ENCODE peak calls at places on chromosomes 1 and 21, in four cellular contexts. X, J, Y and C are unnamed samples. For H3K4me1, the result is how much of the 10 kb centered on the place peaks cover.

GRCh38 chr21:41562101-41563000 is 54.4 kb upstream of the TMPRSS2 start:
- DNase-seq in X (no peak), Y (no peak), J (no peak), C (peak)

GRCh38 chr1:67544921-67545320 is 114.7 kb upstream of the SERBP1 start:
- DNase-seq in Y (no peak), J (no peak), X (no peak), C (no peak)

GRCh38 chr1:34918609-34919561 is 10.6 kb downstream of the DLGAP3 start:
- DNase-seq in Y (no peak), J (no peak), X (peak), C (no peak)

GRCh38 chr1:1616045-1616821 is 933 bp downstream of the MIB2 start:
- DNase-seq in X (peak), Y (no peak), J (no peak), C (no peak)

GRCh38 chr1:193700710-193701355 is 514.4 kb upstream of the B3GALT2 start:
- DNase-seq in Y (no peak), X (no peak), J (peak), C (no peak)

GRCh38 chr1:72568113-72568512 is 285.8 kb upstream of the NEGR1 start:
- DNase-seq in X (no peak), Y (no peak), J (no peak), C (no peak)

GRCh38 chr1:151131832-151132675 is 14.4 kb downstream of the SEMA6C start:
- DNase-seq in Y (peak), X (peak), J (no peak), C (no peak)

GRCh38 chr1:61182049-61182448 is 99.7 kb downstream of the NFIA start:
- DNase-seq in Y (no peak), J (no peak), X (no peak), C (peak)

GRCh38 chr1:18649713-18650370 is 19.2 kb downstream of the PAX7 start:
- DNase-seq in J (no peak), X (no peak), Y (no peak), C (no peak)

GRCh38 chr21:28754127-28754611 is 238.5 kb downstream of the LTN1 start:
- DNase-seq in Y (peak), J (no peak), X (no peak), C (no peak)

GRCh38 chr1:10494754-10495474 is 20.2 kb downstream of the PEX14 start:
- DNase-seq in Y (peak), J (no peak), X (peak), C (peak)

GRCh38 chr1:92701147-92701546 is 83.8 kb downstream of the EVI5 start:
- DNase-seq in Y (no peak), J (no peak), X (no peak), C (no peak)

GRCh38 chr1:225921734-225922709 is 2.0 kb downstream of the PYCR2 start:
- DNase-seq in J (no peak), Y (no peak), X (no peak), C (no peak)

GRCh38 chr1:248840946-248841345 is 2.9 kb downstream of the ZNF672 start:
- DNase-seq in Y (no peak), J (no peak), X (no peak), C (no peak)

GRCh38 chr1:32106663-32107273 is 1.1 kb upstream of the KPNA6 start:
- DNase-seq in J (no peak), X (no peak), Y (no peak), C (no peak)

GRCh38 chr1:18855573-18855972 is 3.9 kb downstream of the TAS1R2 start:
- DNase-seq in J (no peak), Y (no peak), X (no peak), C (no peak)

GRCh38 chr1:14320518-14320917 is 278.0 kb upstream of the KAZN start:
- DNase-seq in Y (no peak), X (no peak), J (no peak), C (no peak)

GRCh38 chr1:99601709-99602403 is 44.1 kb upstream of the PALMD start:
- DNase-seq in X (no peak), Y (no peak), J (no peak), C (no peak)

GRCh38 chr1:176904057-176904815 is 260.3 kb downstream of the ASTN1 start:
- DNase-seq in X (no peak), Y (no peak), J (no peak), C (no peak)

GRCh38 chr1:117067528-117068370 is 7.6 kb downstream of the TTF2 start:
- DNase-seq in X (peak), J (peak), Y (peak), C (peak)

GRCh38 chr1:180572745-180573144 is 14.0 kb downstream of the OVAAL start:
- DNase-seq in J (no peak), Y (no peak), X (no peak), C (no peak)

GRCh38 chr1:187931781-187932180 is 1103.0 kb downstream of the PLA2G4A start:
- DNase-seq in X (no peak), Y (no peak), J (no peak), C (no peak)

GRCh38 chr1:7120863-7121621 is 335.8 kb downstream of the CAMTA1 start:
- DNase-seq in Y (no peak), J (no peak), X (no peak), C (no peak)

GRCh38 chr1:112808861-112809684 is 93.9 kb upstream of the PPM1J start:
- DNase-seq in X (peak), Y (peak), J (peak), C (peak)

GRCh38 chr1:245880754-245881403 is 626.2 kb downstream of the SMYD3 start:
- DNase-seq in Y (no peak), X (no peak), J (no peak), C (no peak)

GRCh38 chr1:234897754-234898454 is 230.7 kb downstream of the TOMM20 start:
- DNase-seq in J (no peak), Y (no peak), X (peak), C (no peak)

GRCh38 chr1:218482683-218483082 is 137.5 kb downstream of the TGFB2 start:
- DNase-seq in J (no peak), Y (no peak), X (no peak), C (no peak)

GRCh38 chr1:218481116-218481775 is 136.1 kb downstream of the TGFB2 start:
- DNase-seq in J (no peak), X (no peak), Y (no peak), C (no peak)

GRCh38 chr1:218479436-218480115 is 134.4 kb downstream of the TGFB2 start:
- DNase-seq in J (no peak), X (no peak), Y (no peak), C (no peak)

GRCh38 chr1:218480137-218480536 is 135.0 kb downstream of the TGFB2 start:
- DNase-seq in X (no peak), Y (no peak), J (no peak), C (no peak)

DNA sequence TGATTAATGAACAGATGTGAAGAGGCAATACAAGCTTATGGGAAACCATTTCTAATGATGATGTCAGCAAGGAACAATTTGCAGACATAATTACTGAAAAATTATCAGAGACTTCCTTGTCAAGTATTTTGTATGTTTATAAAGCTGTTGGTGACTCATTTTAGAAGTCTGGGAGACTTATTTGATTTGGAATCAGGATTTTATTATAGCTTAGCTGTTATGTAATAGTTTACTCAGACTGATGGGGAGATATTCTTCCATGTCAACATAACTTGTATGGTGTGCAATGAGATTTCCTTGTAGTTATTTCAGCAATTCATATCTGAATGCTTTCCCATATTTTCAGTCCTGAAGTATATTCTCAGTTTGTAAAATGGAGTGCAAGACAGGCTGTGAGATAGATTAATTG is 135.6 kb downstream of the TGFB2 start:
- DNase-seq in Y (no peak), J (no peak), X (no peak), C (no peak)
- H3K27ac ChIP-seq in Y (no peak), J (no peak), X (peak), C (no peak)

DNA sequence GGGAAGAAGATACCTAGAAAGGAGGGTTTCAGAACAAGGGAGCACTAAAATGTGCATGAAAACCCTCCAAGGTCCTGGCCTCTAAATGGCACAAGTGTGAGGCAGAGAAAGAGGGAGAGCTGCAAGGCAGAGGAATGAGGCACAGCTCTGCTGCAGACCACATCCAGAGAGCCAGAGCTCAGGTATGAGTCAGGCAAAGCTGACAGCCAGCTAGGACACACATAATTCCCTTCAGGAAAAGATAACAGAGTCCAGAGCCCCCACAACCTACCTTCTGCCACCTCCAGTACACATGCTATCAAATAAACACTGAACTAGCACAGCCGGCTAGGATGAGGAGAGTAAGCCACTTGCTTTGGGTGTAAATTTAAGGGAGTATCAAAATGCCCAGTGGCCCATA is 62.2 kb downstream of the HSF2BP start:
- DNase-seq in Y (no peak), X (no peak), J (no peak), C (no peak)
- H3K4me1 ChIP-seq in Y (under half), X (under half), J (under half), C (under half)

DNA sequence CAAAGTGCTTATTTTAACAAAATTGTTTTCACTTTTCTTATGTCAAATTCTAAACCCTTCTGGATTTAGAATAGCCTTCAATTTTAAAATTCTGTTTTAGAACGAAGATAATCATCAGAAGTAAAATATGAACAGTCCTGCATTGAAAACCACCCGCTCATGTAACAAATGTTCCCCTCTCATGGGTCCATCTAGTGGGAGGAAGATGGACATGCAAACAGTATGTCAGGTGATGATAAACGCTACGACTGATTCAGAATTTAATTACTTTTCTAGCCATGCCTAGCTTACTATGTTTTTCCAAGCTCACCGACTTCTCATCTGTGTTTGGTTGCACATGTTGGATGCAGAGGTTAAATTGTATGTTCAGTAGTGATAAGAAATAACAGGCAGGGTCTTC is 23.5 kb downstream of the SOD1 start:
- DNase-seq in X (no peak), J (no peak), Y (no peak), C (no peak)
- TF ChIP-seq CTCF in X (peak), J (peak), Y (no peak), C (no peak)

DNA sequence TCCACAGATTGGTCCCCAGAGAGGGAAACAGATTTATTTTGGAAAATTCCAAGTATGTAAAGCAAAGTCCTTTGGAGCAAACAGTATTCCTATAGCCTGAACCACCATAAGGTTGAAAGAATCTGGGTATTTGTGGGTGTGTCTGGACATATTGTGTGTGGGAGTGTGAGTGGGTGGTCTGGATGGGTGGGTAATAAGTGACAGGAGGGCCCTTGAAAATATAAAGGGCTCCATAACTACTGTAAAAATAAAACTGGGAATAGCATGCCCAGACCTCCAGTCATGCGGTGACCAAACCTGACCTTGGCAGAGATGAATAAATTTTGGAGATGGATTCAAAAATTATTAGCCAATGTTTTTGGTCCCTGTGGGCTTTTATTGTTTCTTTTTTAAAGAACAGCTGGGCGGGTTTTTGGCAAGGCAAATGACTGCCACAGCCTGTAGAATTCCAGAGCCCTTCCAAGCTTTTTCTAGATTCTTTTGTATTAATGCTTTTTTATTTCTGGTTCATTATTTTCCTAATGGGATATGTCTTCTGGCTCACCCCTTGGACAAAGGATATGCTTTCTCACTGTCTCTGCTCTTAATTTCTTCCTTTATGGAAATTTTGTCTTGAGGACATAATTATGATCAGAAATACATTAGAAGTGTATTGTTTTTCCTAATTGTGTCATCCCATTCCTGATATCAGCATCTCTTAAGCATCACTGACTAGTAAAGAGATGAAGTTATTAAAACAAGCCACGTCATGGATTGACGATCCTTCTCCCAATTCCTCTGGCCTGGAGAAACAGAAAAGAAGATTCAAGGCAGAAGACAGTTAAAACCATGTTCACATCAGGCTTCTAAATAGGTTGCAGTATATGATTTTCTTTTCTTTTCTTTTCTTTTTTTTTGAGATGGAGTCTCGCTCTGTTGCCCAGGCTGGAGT is 69.5 kb downstream of the NTMT2 start:
- DNase-seq in J (no peak), Y (peak), X (peak), C (peak)
- H3K27ac ChIP-seq in J (no peak), Y (no peak), X (no peak), C (peak)